ENCODE peak calls at places on chromosomes 7 and 10, in four cellular contexts. Q is H9, G is sigmoid colon, D is RWPE1. X is an unnamed sample.
A peak's percentile ranks its signal among the peaks of the same experiment; 100 is the strongest.

GRCh38 chr7:1986366-1987083 is 246.2 kb downstream of the MAD1L1 start:
- DNase-seq in Q (no peak), G (no peak), D (no peak), X (no peak)

GRCh38 chr10:56370217-56371113 is 9.4 kb upstream of the ZWINT start:
- DNase-seq in Q (no peak), G (no peak), D (no peak), X (no peak)

GRCh38 chr10:103843854-103844567 is 11.4 kb downstream of the SH3PXD2A start:
- DNase-seq in Q (no peak), G (peak; percentile 69), D (no peak), X (no peak)

GRCh38 chr10:43648392-43649148 is at the start of gene ZNF32:
- DNase-seq in Q (peak; percentile 86), G (peak; percentile 89), D (peak; percentile 82), X (peak; percentile 84)

GRCh38 chr10:60236869-60237524 is 152.7 kb downstream of the ANK3 start:
- DNase-seq in Q (no peak), G (peak; percentile 74), D (no peak), X (peak; percentile 61)

GRCh38 chr10:88104213-88104612 is 240.8 kb downstream of the PTEN start:
- DNase-seq in Q (no peak), G (no peak), D (no peak), X (no peak)

GRCh38 chr10:16193241-16193640 is 243.6 kb upstream of the PTER start:
- DNase-seq in Q (no peak), G (no peak), D (no peak), X (no peak)

GRCh38 chr7:122132341-122132740 is 11.7 kb downstream of the AASS start:
- DNase-seq in Q (no peak), G (no peak), D (no peak), X (no peak)

GRCh38 chr10:43340619-43341018 is 30.8 kb upstream of the FXYD4 start:
- DNase-seq in Q (no peak), G (no peak), D (peak; percentile 93), X (no peak)

GRCh38 chr7:572013-572667 is 52.5 kb upstream of the PDGFA start:
- DNase-seq in Q (no peak), G (no peak), D (no peak), X (no peak)

GRCh38 chr10:125024496-125025234 is 82.7 kb downstream of the ZRANB1 start:
- DNase-seq in Q (no peak), G (no peak), D (no peak), X (no peak)

GRCh38 chr10:75717126-75717916 is 285.9 kb downstream of the LRMDA start:
- DNase-seq in Q (no peak), G (no peak), D (no peak), X (no peak)

GRCh38 chr7:95690367-95690947 is 81.9 kb upstream of the DYNC1I1 start:
- DNase-seq in Q (no peak), G (no peak), D (no peak), X (no peak)

GRCh38 chr10:124732931-124733536 is 11.1 kb downstream of the FAM53B start:
- DNase-seq in Q (peak; percentile 21), G (peak; percentile 87), D (no peak), X (no peak)

GRCh38 chr7:158190756-158191155 is 396.9 kb downstream of the PTPRN2 start:
- DNase-seq in Q (no peak), G (no peak), D (no peak), X (no peak)

GRCh38 chr10:98378722-98379121 is 36.3 kb downstream of the PYROXD2 start:
- DNase-seq in Q (no peak), G (no peak), D (no peak), X (no peak)

GRCh38 chr7:11830582-11831382 is 1.2 kb downstream of the THSD7A start:
- DNase-seq in Q (no peak), G (no peak), D (no peak), X (no peak)

GRCh38 chr7:104643587-104644217 is 315.3 kb downstream of the LHFPL3 start:
- DNase-seq in Q (peak; percentile 48), G (no peak), D (peak; percentile 13), X (no peak)

GRCh38 chr7:86931439-86931838 is 128.0 kb downstream of the ELAPOR2 start:
- DNase-seq in Q (no peak), G (no peak), D (no peak), X (no peak)

GRCh38 chr10:124745678-124746077 is 1.5 kb upstream of the FAM53B start:
- DNase-seq in Q (no peak), G (no peak), D (peak; percentile 56), X (no peak)

GRCh38 chr10:123556049-123556448 is 110.1 kb upstream of the GPR26 start:
- DNase-seq in Q (no peak), G (peak; percentile 40), D (no peak), X (no peak)

GRCh38 chr10:30456262-30456661 is 22.3 kb downstream of the MAP3K8 start:
- DNase-seq in Q (no peak), G (no peak), D (no peak), X (no peak)
- H3K27ac ChIP-seq in Q (no peak overlapping the region), G (peak overlapping the region; percentile 57), D (no peak overlapping the region), X (no peak overlapping the region)

DNA sequence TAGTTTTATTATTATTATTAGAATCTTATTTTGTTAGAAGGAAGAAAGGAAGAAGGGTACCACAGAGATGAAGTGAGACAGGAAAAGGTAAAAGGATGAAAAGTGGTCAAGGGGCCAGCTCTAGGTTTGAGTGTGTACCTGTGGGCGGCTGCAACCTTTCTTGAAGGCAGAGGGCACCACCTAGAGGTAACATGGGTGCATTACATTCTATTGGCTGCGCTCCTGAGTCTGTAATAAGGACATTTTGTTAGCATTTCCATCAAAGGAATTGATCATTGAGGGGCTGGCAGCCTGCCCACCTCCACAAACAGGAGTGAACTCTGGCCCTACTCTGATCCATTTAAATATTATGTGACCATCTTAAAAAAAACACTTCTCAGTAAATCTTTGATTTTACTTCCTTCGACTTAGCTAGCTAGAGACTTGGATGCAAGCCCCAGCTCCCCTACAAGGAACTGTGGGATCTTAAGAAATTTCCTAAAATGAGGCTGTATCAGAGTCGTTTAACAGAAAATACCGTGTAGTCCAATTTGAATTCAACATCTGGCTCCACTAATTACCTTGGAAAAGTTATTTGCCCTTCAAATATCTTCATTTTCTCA is 610.4 kb downstream of the IPMK start:
- DNase-seq in Q (peak; percentile 71), G (no peak), D (peak; percentile 59), X (no peak)
- H3K27ac ChIP-seq in Q (no peak overlapping the region), G (no peak overlapping the region), D (no peak overlapping the region), X (no peak overlapping the region)

GRCh38 chr7:129872054-129872453 is 80.7 kb downstream of the UBE2H start:
- DNase-seq in Q (no peak), G (no peak), D (no peak), X (no peak)

GRCh38 chr7:129877146-129877792 is 75.5 kb downstream of the UBE2H start:
- DNase-seq in Q (no peak), G (no peak), D (no peak), X (no peak)

GRCh38 chr7:129874722-129875121 is 78.0 kb downstream of the UBE2H start:
- DNase-seq in Q (no peak), G (no peak), D (no peak), X (no peak)

GRCh38 chr7:129875745-129876411 is 76.9 kb downstream of the UBE2H start:
- DNase-seq in Q (no peak), G (no peak), D (peak; percentile 38), X (no peak)

DNA sequence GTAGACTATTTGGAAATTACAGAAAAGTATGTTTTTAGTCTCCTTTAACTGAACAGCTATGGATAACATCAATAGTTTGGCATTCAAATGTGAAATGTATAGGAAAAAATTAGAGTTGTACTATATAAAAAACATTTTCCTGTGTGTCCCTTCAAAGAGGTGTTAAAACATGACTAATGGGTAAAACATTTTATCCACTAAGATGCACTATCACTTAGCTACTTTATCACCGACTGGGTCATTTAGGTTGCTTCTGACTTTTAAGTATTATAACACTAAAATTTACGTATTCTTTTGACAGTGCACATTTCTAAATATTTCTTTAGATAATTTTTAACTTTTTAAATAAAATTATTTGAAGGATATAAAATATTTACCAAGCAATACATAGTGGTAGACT is 77.6 kb downstream of the UBE2H start:
- DNase-seq in Q (no peak), G (no peak), D (no peak), X (no peak)
- H3K27ac ChIP-seq in Q (no peak overlapping the region), G (no peak overlapping the region), D (no peak overlapping the region), X (no peak overlapping the region)

GRCh38 chr10:84358743-84359142 is 30.4 kb downstream of the CCSER2 start:
- DNase-seq in Q (no peak), G (no peak), D (no peak), X (no peak)

GRCh38 chr10:84354623-84355022 is 26.2 kb downstream of the CCSER2 start:
- DNase-seq in Q (no peak), G (no peak), D (no peak), X (no peak)

GRCh38 chr10:84355106-84355505 is 26.7 kb downstream of the CCSER2 start:
- DNase-seq in Q (no peak), G (no peak), D (no peak), X (no peak)

GRCh38 chr10:84353052-84353803 is 24.8 kb downstream of the CCSER2 start:
- DNase-seq in Q (peak; percentile 47), G (no peak), D (no peak), X (no peak)

GRCh38 chr10:84356951-84357350 is 28.6 kb downstream of the CCSER2 start:
- DNase-seq in Q (no peak), G (no peak), D (no peak), X (no peak)
- H3K27ac ChIP-seq in Q (no peak overlapping the region), G (no peak overlapping the region), D (no peak overlapping the region), X (no peak overlapping the region)

X was measured in substantia nigra.